ENCODE peak calls at places on chromosomes 5 and 9, in eight cellular contexts. E, P, U, Y, Q, O, B and W are unnamed samples. For H3K4me1, the result is how much of the 10 kb centered on the place peaks cover.

GRCh38 chr9:100498592-100498991 is 25.6 kb downstream of the TMEFF1 start:
- DNase-seq in O (no peak), P (peak), U (no peak), Y (no peak), Q (no peak), E (no peak), B (no peak), W (no peak)

GRCh38 chr9:92294297-92294676 is 790 bp upstream of the IARS1 start:
- DNase-seq in Y (peak), Q (no peak), O (no peak), B (no peak), U (no peak), E (peak), P (peak), W (peak)

GRCh38 chr5:179906795-179907569 is 715 bp downstream of the TBC1D9B start:
- DNase-seq in B (peak), U (peak), Y (peak), O (peak), E (peak), Q (no peak), P (peak), W (peak)

GRCh38 chr5:157560560-157560959 is 15.0 kb downstream of the ADAM19 start:
- DNase-seq in B (no peak), O (no peak), U (no peak), Y (no peak), Q (no peak), P (no peak), E (no peak), W (no peak)

GRCh38 chr5:127960126-127960744 is 123.3 kb upstream of the SLC12A2 start:
- DNase-seq in Y (no peak), O (no peak), U (no peak), P (no peak), E (no peak), B (no peak), Q (no peak), W (no peak)

GRCh38 chr5:157528036-157528632 is 47.4 kb downstream of the ADAM19 start:
- DNase-seq in Q (no peak), O (no peak), E (no peak), P (peak), Y (peak), U (no peak), B (no peak), W (no peak)

GRCh38 chr9:108186996-108187395 is 668.8 kb downstream of the ACTL7B start:
- DNase-seq in P (peak), Q (no peak), O (peak), U (no peak), Y (no peak), B (no peak), E (no peak), W (peak)

GRCh38 chr5:16574789-16575785 is 41.7 kb downstream of the RETREG1 start:
- DNase-seq in P (peak), E (no peak), B (peak), Q (no peak), Y (peak), U (no peak), O (peak), W (peak)

GRCh38 chr9:84331119-84331791 is 9.3 kb downstream of the SLC28A3 start:
- DNase-seq in O (no peak), B (no peak), P (peak), E (no peak), Q (no peak), U (no peak), Y (peak), W (no peak)

GRCh38 chr5:54049963-54050362 is 260.4 kb downstream of the ARL15 start:
- DNase-seq in B (no peak), P (peak), U (no peak), O (no peak), Q (no peak), E (no peak), Y (no peak), W (no peak)

GRCh38 chr9:68887232-68887631 is 126.7 kb downstream of the PRKACG start:
- DNase-seq in P (no peak), U (no peak), Q (no peak), B (no peak), O (no peak), E (no peak), Y (no peak), W (no peak)

GRCh38 chr5:140202078-140202477 is 27.1 kb downstream of the CYSTM1 start:
- DNase-seq in O (no peak), E (no peak), B (no peak), P (peak), U (no peak), Q (no peak), Y (no peak), W (no peak)

GRCh38 chr5:175321927-175322532 is 122.0 kb downstream of the DRD1 start:
- DNase-seq in Q (no peak), P (peak), O (no peak), Y (peak), U (peak), B (no peak), E (peak), W (no peak)

GRCh38 chr9:83027153-83027867 is 35.6 kb downstream of the RASEF start:
- DNase-seq in Y (no peak), P (peak), B (no peak), O (no peak), E (no peak), U (no peak), Q (no peak), W (no peak)

GRCh38 chr9:112854657-112855056 is 36.0 kb downstream of the SLC46A2 start:
- DNase-seq in Q (no peak), E (no peak), P (no peak), U (no peak), O (no peak), B (no peak), Y (no peak), W (no peak)

GRCh38 chr5:14917719-14918118 is 46.1 kb upstream of the ANKH start:
- DNase-seq in Y (no peak), O (no peak), P (no peak), Q (no peak), U (no peak), E (no peak), B (no peak), W (no peak)

GRCh38 chr5:127392762-127393161 is 102.2 kb downstream of the MEGF10 start:
- DNase-seq in B (no peak), E (no peak), U (no peak), O (no peak), P (no peak), Q (no peak), Y (no peak), W (no peak)

GRCh38 chr5:136905571-136905970 is 540.2 kb upstream of the TRPC7 start:
- DNase-seq in U (no peak), E (no peak), Y (no peak), Q (no peak), B (no peak), P (no peak), O (no peak), W (no peak)

GRCh38 chr5:76404694-76405306 is 1.7 kb downstream of the IQGAP2 start:
- DNase-seq in Q (no peak), B (no peak), O (no peak), P (no peak), Y (no peak), U (no peak), E (peak), W (no peak)

GRCh38 chr9:136902259-136902821 is 16.0 kb downstream of the TRAF2 start:
- DNase-seq in P (no peak), U (no peak), Q (no peak), Y (no peak), O (peak), B (peak), E (no peak), W (peak)

GRCh38 chr9:104858271-104858670 is 69.7 kb downstream of the ABCA1 start:
- DNase-seq in Q (no peak), O (no peak), P (peak), U (no peak), Y (no peak), B (no peak), E (no peak), W (no peak)

GRCh38 chr5:173839117-173839713 is 48.9 kb upstream of the CPEB4 start:
- DNase-seq in O (no peak), Y (no peak), B (no peak), U (no peak), E (peak), Q (no peak), P (no peak), W (no peak)

GRCh38 chr9:33506626-33507370 is 17.3 kb upstream of the ANKRD18B start:
- DNase-seq in O (no peak), Q (no peak), B (no peak), E (no peak), U (no peak), Y (no peak), P (peak), W (no peak)

GRCh38 chr9:114004221-114004716 is 73.8 kb downstream of the AMBP start:
- DNase-seq in O (peak), U (peak), Q (no peak), Y (no peak), E (no peak), P (no peak), B (peak), W (peak)

GRCh38 chr5:114362197-114362976 is 517 bp downstream of the KCNN2 start:
- DNase-seq in Q (no peak), B (no peak), P (peak), U (peak), O (no peak), Y (peak), E (no peak), W (no peak)

GRCh38 chr9:98146101-98146991 is 27.3 kb upstream of the TRIM14 start:
- DNase-seq in B (peak), E (no peak), U (no peak), O (no peak), P (peak), Q (no peak), Y (no peak), W (no peak)

GRCh38 chr5:77120706-77121105 is 33.6 kb upstream of the ZBED3 start:
- DNase-seq in O (no peak), Y (no peak), Q (no peak), U (no peak), P (no peak), E (no peak), B (no peak), W (no peak)

GRCh38 chr5:179783128-179783527 is 10.7 kb upstream of the LTC4S start:
- DNase-seq in O (peak), Q (no peak), B (no peak), U (no peak), P (no peak), Y (no peak), E (no peak), W (no peak)

GRCh38 chr5:85931220-85931619 is 686.5 kb upstream of the COX7C start:
- DNase-seq in Q (no peak), B (no peak), E (no peak), P (no peak), O (no peak), Y (no peak), U (no peak), W (no peak)

GRCh38 chr5:40429258-40430111 is 250.2 kb upstream of the PTGER4 start:
- DNase-seq in O (no peak), Y (no peak), Q (no peak), P (peak), B (no peak), E (no peak), U (no peak), W (no peak)

GRCh38 chr5:95966005-95966404 is 4.4 kb upstream of the ELL2 start:
- DNase-seq in Y (no peak), E (no peak), O (no peak), B (no peak), U (no peak), Q (no peak), P (no peak), W (no peak)

GRCh38 chr9:113695901-113696300 is 180.2 kb upstream of the ZNF618 start:
- DNase-seq in Q (no peak), U (no peak), B (no peak), E (no peak), P (no peak), Y (no peak), O (no peak), W (no peak)

GRCh38 chr5:93423333-93423714 is 157.7 kb downstream of the NR2F1-AS1 start:
- DNase-seq in Y (no peak), Q (no peak), E (no peak), O (no peak), B (no peak), U (no peak), P (no peak), W (no peak)
- TF ChIP-seq CTCF in Y (no peak), Q (no peak), E (no peak), O (no peak), B (no peak), U (no peak), P (no peak), W (no peak)

DNA sequence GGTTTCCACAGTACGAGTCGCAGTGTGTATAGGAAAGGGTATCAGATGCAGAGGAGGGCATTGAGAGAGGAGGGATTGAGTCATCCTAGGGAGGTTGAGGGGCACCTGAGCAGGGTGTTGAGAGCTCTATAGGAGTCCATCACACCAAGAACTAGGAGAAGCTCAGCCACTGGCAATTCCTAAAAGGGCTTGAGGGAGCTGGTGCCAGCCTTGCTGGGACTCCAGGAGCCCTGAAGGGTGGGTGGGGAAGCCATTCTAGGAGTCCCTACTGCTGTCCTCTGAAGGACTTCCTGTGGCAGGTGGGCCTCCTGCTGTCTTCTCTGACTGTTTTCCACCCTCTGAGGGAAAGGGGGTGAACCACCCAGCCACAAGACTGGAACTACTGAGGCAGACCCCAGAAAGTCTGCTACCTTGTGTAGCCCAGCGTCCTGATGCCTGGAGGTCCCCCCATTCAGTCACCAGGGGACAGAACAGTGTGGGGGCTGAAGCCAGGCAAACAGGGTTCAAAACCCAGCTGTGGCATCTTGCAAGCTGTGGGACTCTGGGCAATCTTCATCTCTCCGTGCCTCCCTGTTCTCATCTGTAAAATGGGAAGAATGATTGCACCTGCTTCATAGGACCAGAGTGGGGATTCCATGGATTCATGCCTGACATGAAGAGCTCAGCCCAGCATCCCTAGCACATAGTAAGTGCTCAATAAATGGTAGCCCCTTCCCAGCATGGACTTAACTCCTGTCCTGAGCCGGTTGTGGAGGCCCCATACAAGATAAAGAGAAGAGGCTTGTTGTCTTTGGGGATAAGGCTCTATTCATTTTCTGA is 149.5 kb downstream of the C9orf50 start:
- DNase-seq in U (no peak), P (no peak), B (no peak), Q (no peak), Y (no peak), O (peak), E (no peak), W (no peak)
- H3K4me1 ChIP-seq in U (under half), P (under half), B (under half), Q (under half), Y (under half), O (under half), E (under half), W (under half)

GRCh38 chr9:86350006-86350755 is 4.0 kb downstream of the TUT7 start:
- DNase-seq in U (no peak), P (no peak), E (no peak), Q (no peak), B (no peak), Y (no peak), O (no peak), W (no peak)

GRCh38 chr9:86353591-86354047 is 591 bp downstream of the TUT7 start:
- DNase-seq in P (peak), E (peak), Y (peak), B (no peak), O (no peak), Q (no peak), U (no peak), W (no peak)

GRCh38 chr9:86354048-86354881 is at the start of gene TUT7:
- DNase-seq in E (peak), B (peak), P (peak), O (peak), U (peak), Q (peak), Y (peak), W (peak)

GRCh38 chr9:86352440-86353106 is 1.6 kb downstream of the TUT7 start:
- DNase-seq in Y (no peak), E (peak), U (no peak), P (peak), O (no peak), Q (no peak), B (no peak), W (no peak)

DNA sequence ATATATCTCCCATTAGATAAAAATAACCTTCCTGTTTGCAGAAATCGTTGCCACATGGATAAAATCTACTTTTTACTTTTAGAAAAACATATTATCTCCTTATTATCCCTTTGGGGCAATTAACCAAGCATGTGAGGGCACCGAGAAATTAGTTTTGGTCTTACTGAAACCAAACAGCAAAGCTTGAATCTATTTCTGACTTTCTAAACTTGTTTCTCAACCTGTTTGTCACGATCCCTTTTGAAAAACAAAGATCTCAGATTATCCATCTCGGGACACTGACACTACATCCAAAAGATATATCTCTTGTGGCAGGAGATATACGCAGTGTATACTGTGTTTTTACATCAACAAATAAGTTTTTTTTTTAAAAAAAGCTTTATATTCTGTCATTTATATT is 2.3 kb downstream of the TUT7 start:
- DNase-seq in U (no peak), B (no peak), O (no peak), Q (no peak), P (no peak), Y (no peak), E (no peak), W (no peak)
- H3K4me3 ChIP-seq in U (peak), B (peak), O (peak), Q (peak), P (peak), Y (no peak), E (peak), W (peak)

GRCh38 chr5:5883562-5883961 is 461.1 kb downstream of the ICE1 start:
- DNase-seq in O (no peak), Q (no peak), Y (no peak), P (no peak), U (no peak), E (no peak), B (no peak), W (no peak)

GRCh38 chr5:5881294-5881693 is 458.8 kb downstream of the ICE1 start:
- DNase-seq in Y (peak), B (no peak), U (peak), P (no peak), Q (no peak), E (no peak), O (no peak), W (no peak)

GRCh38 chr5:5884593-5884992 is 462.1 kb downstream of the ICE1 start:
- DNase-seq in U (no peak), O (no peak), Y (no peak), E (no peak), P (no peak), B (no peak), Q (no peak), W (no peak)

GRCh38 chr5:5883116-5883515 is 460.6 kb downstream of the ICE1 start:
- DNase-seq in O (no peak), Y (no peak), E (no peak), Q (no peak), B (no peak), U (no peak), P (no peak), W (no peak)

GRCh38 chr5:5882706-5883105 is 460.2 kb downstream of the ICE1 start:
- DNase-seq in B (no peak), Q (no peak), Y (no peak), O (no peak), U (no peak), P (no peak), E (no peak), W (no peak)
- TF ChIP-seq CTCF in B (no peak), Q (no peak), Y (no peak), O (no peak), U (no peak), P (no peak), E (no peak), W (no peak)

GRCh38 chr9:70564464-70565190 is 150.2 kb upstream of the KLF9 start:
- DNase-seq in Y (no peak), B (no peak), Q (no peak), U (no peak), P (no peak), E (no peak), O (no peak), W (no peak)

GRCh38 chr9:70561111-70561510 is 146.7 kb upstream of the KLF9 start:
- DNase-seq in B (no peak), P (peak), U (no peak), Q (no peak), O (no peak), E (no peak), Y (no peak), W (no peak)

GRCh38 chr9:70561805-70562395 is 147.4 kb upstream of the KLF9 start:
- DNase-seq in U (no peak), Y (no peak), E (no peak), Q (no peak), O (no peak), P (peak), B (no peak), W (no peak)

GRCh38 chr9:70563437-70564204 is 149.2 kb upstream of the KLF9 start:
- DNase-seq in Y (no peak), U (no peak), Q (no peak), B (no peak), O (no peak), P (peak), E (no peak), W (no peak)

DNA sequence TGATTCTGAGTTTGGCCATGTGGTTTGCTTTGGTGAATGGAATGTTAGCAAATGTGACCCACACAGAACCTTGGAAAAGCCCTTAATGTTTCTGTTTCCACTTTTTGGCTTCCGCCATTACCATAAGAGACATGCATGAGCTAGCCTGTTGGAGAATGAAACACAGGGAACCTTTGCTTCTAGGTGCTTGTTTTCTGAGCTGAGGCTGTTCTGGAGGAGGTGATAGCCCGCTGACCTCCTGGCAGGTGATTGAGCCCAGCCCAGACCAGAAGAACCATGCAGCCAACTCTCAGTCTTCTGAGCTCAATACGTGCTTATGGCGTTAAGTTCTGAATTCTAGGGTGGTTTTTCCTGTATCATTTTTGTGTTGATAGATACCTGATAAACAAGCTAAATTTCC is 148.6 kb upstream of the KLF9 start:
- DNase-seq in O (no peak), P (no peak), Q (no peak), B (no peak), U (no peak), E (no peak), Y (no peak), W (no peak)
- H3K4me1 ChIP-seq in O (under half), P (under half), Q (under half), B (under half), U (under half), E (under half), Y (under half), W (under half)

GRCh38 chr5:10275460-10275859 is 25.4 kb downstream of the CCT5 start:
- DNase-seq in Q (no peak), P (no peak), E (no peak), B (no peak), Y (no peak), U (no peak), O (no peak), W (no peak)
- H3K4me3 ChIP-seq in Q (no peak), P (no peak), E (no peak), B (no peak), Y (no peak), U (no peak), O (no peak), W (no peak)

GRCh38 chr9:8895498-8896224 is 1096.1 kb upstream of the DMAC1 start:
- DNase-seq in P (peak), Q (no peak), E (no peak), Y (peak), U (no peak), B (no peak), O (no peak), W (no peak)
- TF ChIP-seq CTCF in P (peak), Q (peak), E (no peak), Y (peak), U (no peak), B (peak), O (peak), W (peak)